ENCODE peak calls at places on chromosome 19, in nine cellular contexts. Y is NCI-H2029, J is lung microvascular endothelial cell, I is HL-60, T is brain pericyte, U is HTR-8/SVneo, W is AG04450, G is iPS-NIHi11, R is AG09319. Z is an unnamed sample.

GRCh38 chr19:10751109-10751972 is 33.5 kb downstream of the DNM2 start:
- DNase-seq in U (no peak), J (peak; percentile 29), T (no peak), W (no peak), R (no peak), Y (no peak), G (no peak), I (peak; percentile 74), Z (peak; percentile 64)

GRCh38 chr19:7833225-7834156 is 3.5 kb downstream of the EVI5L start:
- DNase-seq in G (peak; percentile 30), I (no peak), U (no peak), T (no peak), W (no peak), J (no peak), R (no peak), Y (peak; percentile 82), Z (no peak)

GRCh38 chr19:56083668-56084067 is 37.4 kb downstream of the ZNF787 start:
- DNase-seq in T (no peak), I (no peak), U (no peak), G (no peak), Y (no peak), J (no peak), R (no peak), W (no peak), Z (no peak)

GRCh38 chr19:15780595-15781418 is 6.7 kb upstream of the OR10H5 start:
- DNase-seq in T (no peak), J (no peak), R (no peak), Y (no peak), G (no peak), I (no peak), W (no peak), U (no peak), Z (no peak)

GRCh38 chr19:54201172-54201701 is 579 bp downstream of the RPS9 start:
- DNase-seq in R (no peak), U (no peak), G (no peak), I (no peak), J (no peak), T (no peak), W (no peak), Y (no peak), Z (no peak)

GRCh38 chr19:5130371-5131030 is 161.6 kb downstream of the KDM4B start:
- DNase-seq in G (no peak), U (no peak), W (no peak), J (no peak), Y (no peak), R (no peak), I (no peak), T (no peak), Z (no peak)

GRCh38 chr19:662962-663681 is at the start of gene RNF126:
- DNase-seq in I (peak; percentile 87), G (peak; percentile 98), Y (peak; percentile 86), W (peak; percentile 66), J (peak; percentile 95), T (no peak), U (peak; percentile 74), R (peak; percentile 75), Z (peak; percentile 81)

GRCh38 chr19:7989071-7989575 is 16.3 kb downstream of the ELAVL1 start:
- DNase-seq in G (no peak), R (no peak), U (no peak), T (no peak), Y (no peak), W (no peak), J (no peak), I (no peak), Z (no peak)

GRCh38 chr19:37979547-37980082 is 72.6 kb downstream of the SIPA1L3 start:
- DNase-seq in W (no peak), J (no peak), T (no peak), R (no peak), G (peak; percentile 44), I (no peak), Y (no peak), U (peak; percentile 60), Z (no peak)

GRCh38 chr19:49497047-49497789 is 984 bp downstream of the RPS11 start:
- DNase-seq in T (no peak), I (peak; percentile 93), W (no peak), Y (peak; percentile 36), G (peak; percentile 32), U (peak; percentile 37), R (no peak), J (peak; percentile 46), Z (peak; percentile 80)

GRCh38 chr19:634975-635652 is 1.8 kb upstream of the POLRMT start:
- DNase-seq in J (no peak), Y (no peak), R (no peak), I (no peak), W (no peak), U (no peak), G (no peak), T (no peak), Z (no peak)

GRCh38 chr19:16070366-16070990 is 5.8 kb upstream of the TPM4 start:
- DNase-seq in J (peak; percentile 97), Y (no peak), R (no peak), I (peak; percentile 82), T (no peak), W (no peak), G (no peak), U (no peak), Z (peak; percentile 38)

GRCh38 chr19:54422136-54422535 is 6.9 kb downstream of the TTYH1 start:
- DNase-seq in R (no peak), U (no peak), G (peak; percentile 59), Y (no peak), J (no peak), T (no peak), I (no peak), W (no peak), Z (no peak)

GRCh38 chr19:1645299-1645698 is 7.1 kb downstream of the TCF3 start:
- DNase-seq in W (no peak), Y (no peak), J (no peak), R (no peak), I (no peak), U (no peak), T (no peak), G (no peak), Z (no peak)

GRCh38 chr19:11324079-11324661 is 15.3 kb downstream of the RAB3D start:
- DNase-seq in T (peak; percentile 84), U (peak; percentile 91), J (peak; percentile 78), I (peak; percentile 100), R (peak; percentile 94), G (peak; percentile 64), W (peak; percentile 65), Y (peak; percentile 74), Z (peak; percentile 98)

GRCh38 chr19:43763473-43763939 is 8.7 kb upstream of the SMG9 start:
- DNase-seq in I (no peak), Y (no peak), G (no peak), U (no peak), T (no peak), W (no peak), J (no peak), R (no peak), Z (no peak)

GRCh38 chr19:44745887-44746600 is 2.5 kb upstream of the BCL3 start:
- DNase-seq in J (no peak), R (no peak), T (no peak), Y (no peak), W (no peak), I (no peak), G (no peak), U (no peak), Z (no peak)

GRCh38 chr19:41808663-41809566 is 12.5 kb downstream of the CEACAM3 start:
- DNase-seq in Y (no peak), R (no peak), J (no peak), T (no peak), W (no peak), I (peak; percentile 94), U (no peak), G (no peak), Z (no peak)

GRCh38 chr19:38505958-38506357 is 72.5 kb downstream of the RYR1 start:
- DNase-seq in J (no peak), W (no peak), U (no peak), T (no peak), G (no peak), Y (no peak), R (no peak), I (no peak), Z (no peak)

GRCh38 chr19:16207063-16207462 is 9.4 kb downstream of the AP1M1 start:
- DNase-seq in J (no peak), I (no peak), G (no peak), R (no peak), U (no peak), T (no peak), Y (no peak), W (no peak), Z (no peak)

GRCh38 chr19:47113446-47114348 is at the start of gene ZC3H4:
- DNase-seq in U (peak; percentile 94), J (peak; percentile 97), Y (peak; percentile 93), R (peak; percentile 83), W (peak; percentile 84), I (peak; percentile 94), G (peak; percentile 91), T (peak; percentile 79), Z (peak; percentile 89)

GRCh38 chr19:715347-715746 is 6.6 kb downstream of the PALM start:
- DNase-seq in J (no peak), Y (no peak), T (no peak), R (no peak), G (no peak), U (no peak), I (no peak), W (no peak), Z (no peak)

GRCh38 chr19:56131651-56132050 is 9.4 kb upstream of the ZNF444 start:
- DNase-seq in T (no peak), R (no peak), Y (no peak), U (no peak), W (no peak), J (no peak), G (no peak), I (no peak), Z (no peak)

GRCh38 chr19:1422360-1422759 is 15.0 kb downstream of the DAZAP1 start:
- DNase-seq in U (no peak), Y (no peak), T (no peak), J (peak; percentile 60), W (no peak), R (no peak), I (no peak), G (no peak), Z (no peak)

GRCh38 chr19:5586300-5587070 is 18.7 kb upstream of the TINCR start:
- DNase-seq in Y (no peak), G (peak; percentile 47), J (no peak), T (no peak), U (no peak), I (no peak), R (no peak), W (no peak), Z (no peak)

GRCh38 chr19:50300814-50301606 is 28.2 kb downstream of the KCNC3 start:
- DNase-seq in J (peak; percentile 80), U (peak; percentile 59), G (no peak), Y (no peak), T (no peak), W (peak; percentile 33), R (no peak), I (no peak), Z (no peak)

GRCh38 chr19:54518844-54519243 is 16.2 kb downstream of the LAIR2 start:
- DNase-seq in I (no peak), Y (peak; percentile 77), G (no peak), W (no peak), J (peak; percentile 88), T (no peak), R (no peak), U (no peak), Z (no peak)

GRCh38 chr19:10760268-10760944 is 42.5 kb downstream of the DNM2 start:
- DNase-seq in T (no peak), I (no peak), J (no peak), W (no peak), U (no peak), Y (no peak), R (no peak), G (no peak), Z (no peak)

GRCh38 chr19:53010494-53010893 is 3.2 kb upstream of the ERVV-1 start:
- DNase-seq in R (no peak), Y (no peak), J (no peak), W (no peak), G (peak; percentile 72), T (no peak), U (no peak), I (no peak), Z (no peak)

GRCh38 chr19:892243-892996 is 567 bp downstream of the MED16 start:
- DNase-seq in U (no peak), I (no peak), T (no peak), J (no peak), R (no peak), G (peak; percentile 81), Y (no peak), W (no peak), Z (no peak)

GRCh38 chr19:48970923-48971395 is 5.8 kb downstream of the FTL start:
- DNase-seq in I (peak; percentile 79), W (no peak), J (peak; percentile 84), Y (peak; percentile 73), T (no peak), G (peak; percentile 75), U (peak; percentile 72), R (no peak), Z (peak; percentile 89)